ENCODE peak calls at places on chromosomes 11 and 22, in ten cellular contexts. J is stimulated activated CD8-positive, alpha-beta memory T cell treated with anti-CD3 and anti-CD28 coated beads, Interleukin-15, amount 100 ng/mL, for 4 hours; C is left ventricle myocardium superior; H is mucosa of gallbladder; U is left ventricle myocardium inferior; B is stimulated activated naive B cell treated with anti-CD40 and anti-IgM and Interleukin-4, amounts not matched to agents 10 μg/mL and 1 μg/mL and 100 μg/mL, for 72 hours; G is NCI-H460; F is activated CD4-positive, CD25-positive, alpha-beta regulatory T cell treated with anti-CD3 and anti-CD28 coated beads, Interleukin-2, amount 50 U/mL, for 16 hours; L is T-cell; A is SK-N-DZ. Z is an unnamed sample.

GRCh38 chr22:49268924-49269323 is 558.7 kb downstream of the BRD1 start:
- DNase-seq in B (no peak), G (no peak), C (no peak), A (no peak), L (no peak), H (no peak), J (no peak), F (no peak), U (no peak), Z (no peak)

GRCh38 chr11:88604255-88604654 is 266.7 kb upstream of the CTSC start:
- DNase-seq in J (no peak), B (no peak), L (no peak), H (no peak), G (no peak), C (no peak), U (no peak), A (no peak), F (no peak), Z (no peak)

GRCh38 chr22:17199131-17199731 is 20.0 kb downstream of the ADA2 start:
- DNase-seq in H (peak), A (peak), G (no peak), F (no peak), L (no peak), C (peak), U (peak), B (no peak), J (no peak), Z (no peak)

GRCh38 chr22:43923191-43923590 is 414 bp upstream of the PNPLA3 start:
- DNase-seq in A (peak), B (peak), L (no peak), F (no peak), C (no peak), G (no peak), J (no peak), H (no peak), U (no peak), Z (no peak)

GRCh38 chr11:74010306-74010981 is 1.6 kb upstream of the UCP3 start:
- DNase-seq in H (no peak), G (no peak), U (no peak), C (no peak), B (no peak), L (no peak), A (no peak), F (no peak), J (no peak), Z (no peak)

GRCh38 chr11:75425422-75425821 is 7.6 kb downstream of the KLHL35 start:
- DNase-seq in B (no peak), F (no peak), A (no peak), G (no peak), H (no peak), L (no peak), J (no peak), C (no peak), U (no peak), Z (no peak)

GRCh38 chr22:29032014-29032475 is 29.6 kb downstream of the C22orf31 start:
- DNase-seq in U (no peak), J (no peak), F (no peak), C (no peak), L (no peak), H (no peak), G (no peak), A (peak), B (no peak), Z (no peak)

GRCh38 chr11:46133119-46133518 is 11.9 kb upstream of the PHF21A start:
- DNase-seq in F (no peak), C (no peak), U (no peak), L (no peak), A (no peak), G (no peak), J (no peak), B (no peak), H (no peak), Z (no peak)

GRCh38 chr22:49975543-49976389 is 15.2 kb downstream of the PIM3 start:
- DNase-seq in C (peak), H (no peak), J (no peak), B (peak), U (peak), G (no peak), L (no peak), A (peak), F (peak), Z (no peak)

GRCh38 chr11:121437018-121437685 is 15.0 kb upstream of the SORL1 start:
- DNase-seq in H (no peak), L (no peak), U (no peak), B (no peak), J (no peak), G (no peak), F (no peak), C (no peak), A (no peak), Z (no peak)

GRCh38 chr11:115161876-115162275 is 342.3 kb downstream of the CADM1 start:
- DNase-seq in L (no peak), H (no peak), C (no peak), G (no peak), J (no peak), U (no peak), A (no peak), F (no peak), B (no peak), Z (no peak)

GRCh38 chr11:1263036-1263435 is 40.2 kb downstream of the MUC5B start:
- DNase-seq in F (no peak), H (no peak), L (peak), U (no peak), J (no peak), B (no peak), G (no peak), C (peak), A (no peak), Z (no peak)

GRCh38 chr11:45455536-45455935 is 169.4 kb upstream of the SYT13 start:
- DNase-seq in B (no peak), L (no peak), H (no peak), J (no peak), A (no peak), G (no peak), C (no peak), F (no peak), U (no peak), Z (no peak)

GRCh38 chr11:2901854-2902783 is 16.5 kb upstream of the CDKN1C start:
- DNase-seq in L (peak), F (peak), U (peak), C (peak), J (peak), A (peak), H (peak), G (peak), B (peak), Z (peak)

GRCh38 chr11:83970061-83970671 is 684.0 kb upstream of the CCDC90B start:
- DNase-seq in A (no peak), J (no peak), G (no peak), B (no peak), L (no peak), H (no peak), U (no peak), C (no peak), F (no peak), Z (no peak)

GRCh38 chr11:68974421-68975194 is 6.2 kb downstream of the MRGPRD start:
- DNase-seq in B (no peak), U (no peak), J (no peak), L (no peak), G (peak), A (peak), C (no peak), F (no peak), H (no peak), Z (no peak)

GRCh38 chr22:31491218-31491962 is 1.7 kb upstream of the EIF4ENIF1 start:
- DNase-seq in U (no peak), C (no peak), F (no peak), J (no peak), H (no peak), L (no peak), B (no peak), A (no peak), G (no peak), Z (no peak)

GRCh38 chr11:111982019-111982464 is 43.2 kb upstream of the DLAT start:
- DNase-seq in B (no peak), U (no peak), C (peak), G (peak), A (no peak), H (peak), J (no peak), F (peak), L (peak), Z (peak)

GRCh38 chr11:108886608-108887007 is 221.7 kb downstream of the DDX10 start:
- DNase-seq in F (no peak), G (no peak), L (no peak), B (no peak), U (no peak), H (no peak), A (no peak), C (no peak), J (no peak), Z (no peak)

GRCh38 chr11:60878245-60879101 is 11.1 kb downstream of the ZP1 start:
- DNase-seq in U (no peak), H (no peak), J (no peak), B (no peak), C (no peak), A (no peak), G (no peak), L (no peak), F (no peak), Z (no peak)

GRCh38 chr11:17906436-17906835 is 106.4 kb downstream of the SERGEF start:
- DNase-seq in J (no peak), F (no peak), G (no peak), C (no peak), B (no peak), A (peak), H (no peak), L (no peak), U (no peak), Z (no peak)

GRCh38 chr22:43821606-43822425 is 9.7 kb upstream of the EFCAB6 start:
- DNase-seq in A (no peak), H (no peak), F (no peak), B (no peak), C (no peak), U (no peak), L (no peak), G (no peak), J (no peak), Z (no peak)

GRCh38 chr11:102518296-102519094 is 12.1 kb downstream of the MMP7 start:
- DNase-seq in J (no peak), C (no peak), H (no peak), U (no peak), G (no peak), B (no peak), A (no peak), L (no peak), F (no peak), Z (no peak)

Z was measured in CD8-positive, alpha-beta T cell.